ENCODE peak calls at places on chromosome 20, in four cellular contexts. One of them, this sample, is unnamed.

GRCh38 chr20:50064640-50065615 is 48.0 kb downstream of the UBE2V1 start:
- DNase-seq in psoas muscle: no peak
- DNase-seq in PC-3: no peak
- DNase-seq in mesendoderm: no peak
- DNase-seq in this sample: no peak

GRCh38 chr20:63895202-63895885 is 418 bp downstream of the DNAJC5 start:
- DNase-seq in psoas muscle: no peak
- DNase-seq in PC-3: no peak
- DNase-seq in mesendoderm: no peak
- DNase-seq in this sample: peak

GRCh38 chr20:53282217-53282955 is 310.2 kb downstream of the TSHZ2 start:
- DNase-seq in psoas muscle: no peak
- DNase-seq in PC-3: no peak
- DNase-seq in mesendoderm: peak
- DNase-seq in this sample: no peak

GRCh38 chr20:62586799-62587198 is 55.5 kb upstream of the SLCO4A1 start:
- DNase-seq in psoas muscle: no peak
- DNase-seq in PC-3: no peak
- DNase-seq in mesendoderm: no peak
- DNase-seq in this sample: no peak

GRCh38 chr20:415820-416322 is 7.8 kb downstream of the RBCK1 start:
- DNase-seq in psoas muscle: peak
- DNase-seq in PC-3: no peak
- DNase-seq in mesendoderm: no peak
- DNase-seq in this sample: peak

GRCh38 chr20:13262701-13263335 is 41.7 kb downstream of the ISM1 start:
- DNase-seq in psoas muscle: no peak
- DNase-seq in PC-3: peak
- DNase-seq in mesendoderm: peak
- DNase-seq in this sample: no peak

GRCh38 chr20:373171-373890 is 7.2 kb upstream of the TRIB3 start:
- DNase-seq in psoas muscle: peak
- DNase-seq in PC-3: peak
- DNase-seq in mesendoderm: peak
- DNase-seq in this sample: peak

GRCh38 chr20:39706089-39706721 is 744.1 kb downstream of the DHX35 start:
- DNase-seq in psoas muscle: peak
- DNase-seq in PC-3: no peak
- DNase-seq in mesendoderm: no peak
- DNase-seq in this sample: no peak

GRCh38 chr20:24751551-24751950 is 197.5 kb upstream of the CST7 start:
- DNase-seq in psoas muscle: no peak
- DNase-seq in PC-3: no peak
- DNase-seq in mesendoderm: no peak
- DNase-seq in this sample: no peak

GRCh38 chr20:50968289-50968688 is 9.7 kb downstream of the MOCS3 start:
- DNase-seq in psoas muscle: no peak
- DNase-seq in PC-3: no peak
- DNase-seq in mesendoderm: no peak
- DNase-seq in this sample: no peak

GRCh38 chr20:47274449-47275108 is 81.9 kb downstream of the ZMYND8 start:
- DNase-seq in psoas muscle: no peak
- DNase-seq in PC-3: peak
- DNase-seq in mesendoderm: peak
- DNase-seq in this sample: no peak

GRCh38 chr20:43681991-43682410 is 15.1 kb downstream of the MYBL2 start:
- DNase-seq in psoas muscle: no peak
- DNase-seq in PC-3: no peak
- DNase-seq in mesendoderm: no peak
- DNase-seq in this sample: no peak

GRCh38 chr20:722822-723644 is 45.3 kb downstream of the SLC52A3 start:
- DNase-seq in psoas muscle: no peak
- DNase-seq in PC-3: no peak
- DNase-seq in mesendoderm: no peak
- DNase-seq in this sample: no peak

GRCh38 chr20:5718896-5719595 is 31.2 kb upstream of the SHLD1 start:
- DNase-seq in psoas muscle: peak
- DNase-seq in PC-3: no peak
- DNase-seq in mesendoderm: peak
- DNase-seq in this sample: no peak

GRCh38 chr20:31472395-31473330 is 2.3 kb downstream of the DEFB124 start:
- DNase-seq in psoas muscle: no peak
- DNase-seq in PC-3: no peak
- DNase-seq in mesendoderm: no peak
- DNase-seq in this sample: no peak

GRCh38 chr20:60586417-60587105 is 628.3 kb downstream of the CDH26 start:
- DNase-seq in psoas muscle: no peak
- DNase-seq in PC-3: no peak
- DNase-seq in mesendoderm: peak
- DNase-seq in this sample: no peak

DNA sequence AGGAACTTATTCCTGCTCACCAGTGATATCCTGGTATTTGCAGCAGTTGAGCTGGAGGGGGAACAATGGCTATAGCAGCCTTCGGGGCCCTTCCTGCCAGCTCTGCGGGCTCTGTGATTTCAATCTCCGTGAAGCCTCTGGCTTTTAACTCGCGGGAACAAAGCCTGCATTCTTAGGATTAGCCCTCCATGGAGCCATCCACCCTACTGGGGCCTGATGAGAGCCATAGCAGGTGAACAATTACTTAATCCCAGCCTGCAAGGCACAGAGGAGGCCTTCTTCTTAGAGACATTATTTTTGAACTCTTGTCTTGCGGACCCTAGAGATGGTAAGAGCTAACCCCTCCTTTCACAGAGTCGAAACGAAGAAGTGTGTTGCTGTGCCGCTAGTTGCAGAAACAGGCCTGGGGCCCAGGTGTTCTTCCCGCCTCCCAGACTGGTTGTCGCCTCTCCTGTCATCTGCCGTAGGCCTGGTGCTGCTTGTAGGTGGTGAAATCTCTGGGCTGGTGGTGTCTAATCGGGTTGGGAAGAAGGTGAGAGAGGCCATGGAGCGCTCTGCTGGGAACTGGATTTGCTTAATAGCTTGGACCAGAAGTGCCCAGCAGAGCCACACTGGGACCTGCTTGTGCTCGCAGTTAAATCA is 9.7 kb downstream of the GHRH start:
- DNase-seq in psoas muscle: no peak
- DNase-seq in PC-3: no peak
- DNase-seq in mesendoderm: peak
- DNase-seq in this sample: no peak
- H3K27ac ChIP-seq in psoas muscle: no peak
- H3K27ac ChIP-seq in PC-3: no peak
- H3K27ac ChIP-seq in mesendoderm: peak
- H3K27ac ChIP-seq in this sample: no peak

GRCh38 chr20:22582386-22582959 is 1.9 kb downstream of the FOXA2 start:
- DNase-seq in psoas muscle: no peak
- DNase-seq in PC-3: no peak
- DNase-seq in mesendoderm: no peak
- DNase-seq in this sample: no peak

GRCh38 chr20:22581437-22582385 is 2.7 kb downstream of the FOXA2 start:
- DNase-seq in psoas muscle: no peak
- DNase-seq in PC-3: no peak
- DNase-seq in mesendoderm: no peak
- DNase-seq in this sample: peak

GRCh38 chr20:22584630-22584921 is 204 bp upstream of the FOXA2 start:
- DNase-seq in psoas muscle: no peak
- DNase-seq in PC-3: peak
- DNase-seq in mesendoderm: peak
- DNase-seq in this sample: peak

GRCh38 chr20:22583773-22584629 is at the start of gene FOXA2:
- DNase-seq in psoas muscle: no peak
- DNase-seq in PC-3: peak
- DNase-seq in mesendoderm: peak
- DNase-seq in this sample: peak

DNA sequence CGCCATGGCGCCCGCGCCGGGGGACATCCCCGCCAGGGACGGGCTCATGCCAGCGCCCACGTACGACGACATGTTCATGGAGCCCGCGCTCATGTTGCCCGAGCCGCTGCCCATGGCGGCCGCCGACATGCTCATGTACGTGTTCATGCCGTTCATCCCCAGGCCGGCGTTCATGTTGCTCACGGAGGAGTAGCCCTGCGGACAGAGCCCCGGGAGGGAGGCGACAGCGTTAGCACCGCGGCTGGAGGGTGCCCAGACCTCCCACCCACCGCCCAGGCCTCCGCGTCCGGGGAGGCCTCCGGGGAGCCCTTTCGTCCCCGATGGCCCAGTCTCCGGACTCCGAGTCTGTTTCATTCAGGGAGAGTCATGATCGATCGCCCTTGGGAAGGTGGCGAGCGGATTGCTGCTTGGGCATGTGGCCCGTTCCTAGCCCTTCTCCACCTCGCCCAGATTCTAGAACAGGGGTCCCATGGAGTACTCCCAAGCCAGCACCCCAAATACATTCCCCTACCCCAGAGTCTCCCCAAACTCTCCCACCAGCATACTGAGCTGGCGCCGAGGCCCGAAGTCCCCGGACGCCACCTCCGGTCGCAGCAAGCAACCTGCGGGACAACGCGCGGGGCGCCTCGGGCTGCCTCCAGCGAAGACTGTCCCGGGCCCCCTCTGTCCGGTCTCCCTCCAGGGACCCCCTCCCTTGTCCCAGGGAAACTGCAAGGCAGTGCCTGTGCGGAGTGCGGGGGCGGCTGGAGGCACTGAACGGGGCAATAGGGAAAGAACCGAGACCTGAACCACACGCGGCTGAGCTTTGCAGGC is 1.2 kb downstream of the FOXA2 start:
- DNase-seq in psoas muscle: no peak
- DNase-seq in PC-3: peak
- DNase-seq in mesendoderm: no peak
- DNase-seq in this sample: peak
- H3K4me3 ChIP-seq in psoas muscle: peak
- H3K4me3 ChIP-seq in PC-3: peak
- H3K4me3 ChIP-seq in mesendoderm: peak
- H3K4me3 ChIP-seq in this sample: peak

DNA sequence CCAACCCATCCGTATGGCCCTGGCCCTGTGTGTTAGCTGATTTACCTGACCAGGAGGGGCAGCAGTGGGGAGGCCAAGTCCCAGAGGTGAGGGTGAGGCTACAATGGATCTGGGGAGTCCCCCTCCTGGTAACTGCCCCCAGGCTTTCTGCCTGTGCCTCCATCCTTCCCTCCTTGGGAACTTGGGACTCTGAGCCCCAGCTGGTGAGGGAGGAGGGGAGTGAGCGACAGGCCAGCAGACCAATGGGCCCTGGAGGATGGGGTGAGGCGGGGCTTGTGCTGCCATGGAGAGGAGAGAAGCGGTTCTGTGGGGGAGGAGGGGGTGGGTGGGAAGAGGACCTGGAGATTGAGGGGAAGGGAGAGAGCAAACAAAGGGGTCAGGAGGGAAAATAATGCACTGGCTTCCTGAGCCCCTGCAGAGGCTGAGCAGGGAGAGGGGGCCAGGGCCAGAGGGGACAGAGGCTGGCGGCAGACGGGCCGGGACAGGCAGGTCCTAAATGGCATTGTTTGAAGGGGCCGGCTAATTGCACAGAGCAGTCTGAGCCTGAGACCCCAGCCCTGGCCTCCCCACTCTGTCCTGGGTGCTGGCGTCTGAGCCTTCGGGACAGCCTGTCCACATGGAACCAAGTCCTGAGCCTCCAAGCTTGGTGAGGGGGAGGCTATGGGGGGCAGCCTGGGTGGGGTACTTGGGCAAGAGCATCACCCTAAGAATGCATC is 17.5 kb downstream of the DNMT3B start:
- DNase-seq in psoas muscle: no peak
- DNase-seq in PC-3: no peak
- DNase-seq in mesendoderm: peak
- DNase-seq in this sample: no peak
- H3K27ac ChIP-seq in psoas muscle: no peak
- H3K27ac ChIP-seq in PC-3: no peak
- H3K27ac ChIP-seq in mesendoderm: peak
- H3K27ac ChIP-seq in this sample: no peak

GRCh38 chr20:40942015-40942414 is 86.6 kb upstream of the TOP1 start:
- DNase-seq in psoas muscle: no peak
- DNase-seq in PC-3: no peak
- DNase-seq in mesendoderm: no peak
- DNase-seq in this sample: no peak
- H3K4me3 ChIP-seq in psoas muscle: no peak
- H3K4me3 ChIP-seq in PC-3: no peak
- H3K4me3 ChIP-seq in mesendoderm: no peak
- H3K4me3 ChIP-seq in this sample: no peak

GRCh38 chr20:45948261-45948733 is 13.8 kb downstream of the PCIF1 start:
- DNase-seq in psoas muscle: no peak
- DNase-seq in PC-3: no peak
- DNase-seq in mesendoderm: no peak
- DNase-seq in this sample: no peak
- H3K27ac ChIP-seq in psoas muscle: peak
- H3K27ac ChIP-seq in PC-3: no peak
- H3K27ac ChIP-seq in mesendoderm: no peak
- H3K27ac ChIP-seq in this sample: no peak

GRCh38 chr20:22836877-22837276 is 198.2 kb upstream of the SSTR4 start:
- DNase-seq in psoas muscle: no peak
- DNase-seq in PC-3: peak
- DNase-seq in mesendoderm: no peak
- DNase-seq in this sample: no peak

GRCh38 chr20:22838001-22838400 is 197.1 kb upstream of the SSTR4 start:
- DNase-seq in psoas muscle: no peak
- DNase-seq in PC-3: no peak
- DNase-seq in mesendoderm: no peak
- DNase-seq in this sample: no peak

GRCh38 chr20:22836211-22836610 is 198.9 kb upstream of the SSTR4 start:
- DNase-seq in psoas muscle: no peak
- DNase-seq in PC-3: peak
- DNase-seq in mesendoderm: peak
- DNase-seq in this sample: no peak

GRCh38 chr20:22833851-22834250 is 201.3 kb upstream of the SSTR4 start:
- DNase-seq in psoas muscle: no peak
- DNase-seq in PC-3: peak
- DNase-seq in mesendoderm: peak
- DNase-seq in this sample: no peak

DNA sequence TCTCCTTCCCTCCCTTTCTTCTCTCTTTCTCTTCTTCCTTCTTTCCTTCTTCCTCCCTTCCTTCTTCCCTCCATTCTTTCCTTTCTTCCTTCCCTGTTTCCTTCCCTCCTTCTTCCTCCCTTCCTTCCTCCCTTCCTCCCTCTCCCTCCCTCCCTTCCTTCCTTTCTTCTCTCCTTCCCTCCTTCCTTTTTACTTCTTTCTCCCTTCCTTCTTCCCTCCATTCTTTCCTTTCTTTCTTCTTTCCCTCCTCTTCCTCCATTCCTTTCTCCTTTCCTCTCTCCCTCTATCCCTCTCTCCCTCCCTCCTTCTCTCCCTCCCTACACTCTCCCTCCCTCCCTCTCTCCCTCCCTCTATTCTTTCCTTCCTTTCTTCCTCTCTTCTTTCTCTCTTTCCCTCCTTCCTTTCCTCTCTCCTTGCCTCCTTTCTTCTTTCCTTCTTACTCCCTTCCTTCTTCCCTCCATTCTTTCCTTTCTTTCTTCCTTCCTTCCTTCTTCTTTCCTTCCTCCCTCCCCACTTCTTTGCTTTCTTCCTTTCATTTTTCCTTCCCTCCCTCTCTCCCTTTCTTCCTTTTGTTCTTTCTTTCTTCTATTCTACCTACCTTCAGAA is 200.4 kb upstream of the SSTR4 start:
- DNase-seq in psoas muscle: no peak
- DNase-seq in PC-3: no peak
- DNase-seq in mesendoderm: no peak
- DNase-seq in this sample: no peak
- H3K4me3 ChIP-seq in psoas muscle: no peak
- H3K4me3 ChIP-seq in PC-3: no peak
- H3K4me3 ChIP-seq in mesendoderm: no peak
- H3K4me3 ChIP-seq in this sample: no peak

GRCh38 chr20:11861479-11861878 is 56.2 kb upstream of the BTBD3 start:
- DNase-seq in psoas muscle: no peak
- DNase-seq in PC-3: no peak
- DNase-seq in mesendoderm: no peak
- DNase-seq in this sample: no peak
- H3K27ac ChIP-seq in psoas muscle: no peak
- H3K27ac ChIP-seq in PC-3: no peak
- H3K27ac ChIP-seq in mesendoderm: no peak
- H3K27ac ChIP-seq in this sample: no peak